ENCODE peak calls at places on chromosome 1, in four cellular contexts. T is esophagus squamous epithelium; L is progenitor cell of endocrine pancreas; P is CD8-positive, alpha-beta T cell. R is an unnamed sample.
A peak's percentile ranks its signal among the peaks of the same experiment; 100 is the strongest.

GRCh38 chr1:16026723-16027484 is 5.1 kb downstream of the CLCNKA start:
- DNase-seq in T (no peak), L (peak; percentile 71), P (no peak), R (no peak)

GRCh38 chr1:220810179-220810653 is 23.5 kb downstream of the MTARC1 start:
- DNase-seq in T (peak; percentile 8), L (peak; percentile 30), P (peak; percentile 56), R (peak; percentile 77)

GRCh38 chr1:183588827-183589226 is 1.4 kb downstream of the NCF2 start:
- DNase-seq in T (no peak), L (no peak), P (no peak), R (no peak)

GRCh38 chr1:152164542-152165136 is 5.6 kb upstream of the RPTN start:
- DNase-seq in T (no peak), L (no peak), P (no peak), R (no peak)

GRCh38 chr1:16117369-16117768 is 38.5 kb downstream of the EPHA2 start:
- DNase-seq in T (no peak), L (no peak), P (no peak), R (no peak)

GRCh38 chr1:219697667-219698066 is 84.8 kb upstream of the ZC3H11B start:
- DNase-seq in T (no peak), L (no peak), P (no peak), R (no peak)

GRCh38 chr1:235651170-235651806 is 1.7 kb upstream of the GNG4 start:
- DNase-seq in T (no peak), L (no peak), P (no peak), R (no peak)

GRCh38 chr1:2269193-2269921 is 41.2 kb downstream of the SKI start:
- DNase-seq in T (no peak), L (no peak), P (no peak), R (no peak)

GRCh38 chr1:218813247-218813646 is 360.4 kb upstream of the LYPLAL1 start:
- DNase-seq in T (no peak), L (no peak), P (no peak), R (no peak)

GRCh38 chr1:29120955-29121485 is 2.7 kb downstream of the TMEM200B start:
- DNase-seq in T (no peak), L (peak; percentile 55), P (peak; percentile 27), R (peak; percentile 88)

GRCh38 chr1:243799908-243800307 is 50.1 kb downstream of the AKT3 start:
- DNase-seq in T (no peak), L (no peak), P (no peak), R (no peak)

GRCh38 chr1:243926803-243927245 is 76.8 kb upstream of the AKT3 start:
- DNase-seq in T (no peak), L (no peak), P (no peak), R (no peak)

GRCh38 chr1:197614916-197615692 is 160.2 kb downstream of the DENND1B start:
- DNase-seq in T (no peak), L (no peak), P (no peak), R (no peak)

GRCh38 chr1:95084317-95085176 is 11.8 kb upstream of the ALG14 start:
- DNase-seq in T (no peak), L (no peak), P (no peak), R (peak; percentile 74)

GRCh38 chr1:68185743-68186142 is 46.6 kb downstream of the WLS start:
- DNase-seq in T (no peak), L (no peak), P (no peak), R (no peak)

GRCh38 chr1:56146449-56146848 is 432.9 kb downstream of the PLPP3 start:
- DNase-seq in T (no peak), L (no peak), P (no peak), R (no peak)

GRCh38 chr1:69572921-69573320 is 5.2 kb downstream of the LRRC7 start:
- DNase-seq in T (no peak), L (no peak), P (no peak), R (no peak)

GRCh38 chr1:228008391-228009115 is 1.8 kb downstream of the WNT3A start:
- DNase-seq in T (no peak), L (no peak), P (no peak), R (peak; percentile 35)

GRCh38 chr1:94025383-94026340 is 95.3 kb downstream of the ABCA4 start:
- DNase-seq in T (no peak), L (no peak), P (no peak), R (peak; percentile 51)

GRCh38 chr1:56550132-56550531 is 29.2 kb downstream of the PLPP3 start:
- DNase-seq in T (no peak), L (no peak), P (no peak), R (no peak)

GRCh38 chr1:8362701-8363101 is 44.8 kb downstream of the SLC45A1 start:
- DNase-seq in T (no peak), L (no peak), P (no peak), R (no peak)

GRCh38 chr1:213604477-213604876 is 383.3 kb upstream of the PROX1 start:
- DNase-seq in T (no peak), L (no peak), P (no peak), R (no peak)

GRCh38 chr1:65512383-65512782 is 91.9 kb downstream of the LEPR start:
- DNase-seq in T (no peak), L (no peak), P (no peak), R (no peak)

GRCh38 chr1:11462224-11462923 is 16.6 kb upstream of the DISP3 start:
- DNase-seq in T (no peak), L (no peak), P (no peak), R (no peak)

GRCh38 chr1:42403880-42404400 is 23.3 kb downstream of the RIMKLA start:
- DNase-seq in T (no peak), L (no peak), P (no peak), R (no peak)
- TF ChIP-seq CTCF in T (peak; percentile 16), L (no peak), P (no peak), R (peak; percentile 10)

DNA sequence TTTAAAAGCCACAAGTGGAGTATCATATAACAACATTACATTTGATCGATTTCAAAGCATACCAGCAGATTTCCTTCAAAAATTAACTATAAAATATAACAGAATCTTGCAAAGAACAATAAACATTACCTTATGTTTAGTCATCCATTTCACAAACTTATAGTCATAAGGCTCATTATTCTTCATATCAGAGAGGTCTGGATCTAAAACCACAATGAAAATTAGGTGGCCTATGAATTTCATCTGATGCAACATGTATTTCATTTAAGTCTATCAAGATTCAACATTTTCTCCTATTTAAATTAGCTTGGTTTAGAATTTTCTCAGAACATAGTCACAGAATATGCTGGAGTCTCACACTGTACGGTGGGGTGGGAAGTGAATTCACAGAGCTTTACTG is 49.2 kb downstream of the KYAT3 start:
- DNase-seq in T (no peak), L (no peak), P (no peak), R (no peak)
- TF ChIP-seq CTCF in T (no peak), L (no peak), P (no peak), R (no peak)

GRCh38 chr1:54376085-54377039 is 29.8 kb downstream of the SSBP3 start:
- DNase-seq in T (no peak), L (no peak), P (no peak), R (peak; percentile 86)
- TF ChIP-seq CTCF in T (no peak), L (no peak), P (no peak), R (no peak)

GRCh38 chr1:18528616-18529015 is 47.9 kb downstream of the KLHDC7A start:
- DNase-seq in T (no peak), L (no peak), P (no peak), R (no peak)

GRCh38 chr1:18532390-18533170 is 51.9 kb downstream of the KLHDC7A start:
- DNase-seq in T (no peak), L (no peak), P (no peak), R (no peak)

GRCh38 chr1:18529714-18530113 is 49.0 kb downstream of the KLHDC7A start:
- DNase-seq in T (no peak), L (no peak), P (no peak), R (no peak)

GRCh38 chr1:18531503-18531845 is 50.7 kb downstream of the KLHDC7A start:
- DNase-seq in T (no peak), L (no peak), P (no peak), R (no peak)

DNA sequence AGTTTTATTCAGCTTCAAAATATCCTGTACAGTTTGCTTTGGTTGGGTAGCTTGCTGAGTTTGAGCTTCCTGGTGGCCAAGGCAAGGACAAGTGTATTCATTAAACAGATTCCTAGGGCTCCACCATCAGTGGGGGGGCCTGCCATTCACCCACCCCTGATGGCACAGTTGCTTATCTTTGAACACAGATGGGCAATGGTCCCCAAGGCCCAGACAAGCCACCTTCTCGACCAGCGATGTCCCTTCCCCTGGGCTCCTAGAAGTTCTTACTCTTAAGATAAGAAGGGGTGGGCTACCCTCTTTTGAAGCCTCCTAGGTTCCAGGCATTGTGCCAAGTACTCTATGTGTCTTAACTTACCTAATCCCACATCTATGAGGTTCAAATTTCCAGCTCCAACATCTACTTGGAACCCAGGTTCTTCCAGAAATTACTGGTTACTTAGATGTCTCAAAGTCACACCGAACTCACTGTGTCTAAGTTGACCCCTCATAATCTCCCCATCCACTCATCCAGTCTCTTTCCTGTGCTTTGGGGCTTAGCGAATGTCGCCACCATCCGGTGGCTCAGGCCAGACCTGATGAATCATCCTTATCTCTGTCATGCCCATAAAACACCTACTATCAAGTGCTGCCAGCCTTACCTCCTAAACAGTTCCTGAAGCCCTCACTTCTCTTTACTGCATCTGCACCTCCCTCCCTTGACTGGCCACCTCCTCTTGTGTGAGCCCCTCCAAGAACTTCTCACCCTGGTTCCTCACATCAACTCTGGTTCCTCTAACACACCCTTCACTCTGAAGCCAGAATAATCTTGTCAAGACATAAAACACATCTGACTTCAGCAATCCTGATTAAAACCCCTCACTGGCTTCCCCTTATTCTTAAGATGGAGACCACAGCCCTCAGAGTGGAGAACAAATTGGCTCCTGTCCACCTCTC is 50.1 kb downstream of the KLHDC7A start:
- DNase-seq in T (no peak), L (no peak), P (no peak), R (no peak)
- TF ChIP-seq CTCF in T (no peak), L (no peak), P (no peak), R (peak; percentile 22)

R was measured in GM13977.